ENCODE peak calls at places on chromosomes 13 and 19, in six cellular contexts. O is neural crest cell, T is nephron progenitor cell, G is cardiac muscle cell, S is AG09309, R is MM.1S. M is an unnamed sample.

GRCh38 chr19:10270180-10270615 is 722 bp upstream of the ICAM1 start:
- DNase-seq in O (no peak), T (peak; percentile 20), G (peak; percentile 68), S (no peak), R (peak; percentile 41), M (peak; percentile 84)

GRCh38 chr13:53545340-53545941 is 516.8 kb downstream of the OLFM4 start:
- DNase-seq in O (no peak), T (no peak), G (no peak), S (no peak), R (no peak), M (no peak)

GRCh38 chr19:33622809-33623511 is 1.2 kb downstream of the CHST8 start:
- DNase-seq in O (no peak), T (peak; percentile 38), G (no peak), S (no peak), R (no peak), M (no peak)

GRCh38 chr13:40190656-40191100 is 475.8 kb downstream of the FOXO1 start:
- DNase-seq in O (peak; percentile 36), T (no peak), G (peak; percentile 86), S (peak; percentile 43), R (peak; percentile 61), M (no peak)

GRCh38 chr19:38386968-38387549 is 775 bp downstream of the GGN start:
- DNase-seq in O (no peak), T (no peak), G (peak; percentile 21), S (no peak), R (no peak), M (no peak)

GRCh38 chr19:37893845-37894575 is 12.4 kb downstream of the WDR87 start:
- DNase-seq in O (no peak), T (no peak), G (no peak), S (no peak), R (no peak), M (no peak)

GRCh38 chr19:10653482-10653731 is 739 bp upstream of the ILF3 start:
- DNase-seq in O (no peak), T (no peak), G (no peak), S (no peak), R (no peak), M (no peak)

GRCh38 chr19:46209051-46209450 is 20.5 kb upstream of the IGFL1 start:
- DNase-seq in O (no peak), T (no peak), G (no peak), S (no peak), R (no peak), M (no peak)

GRCh38 chr19:540867-541637 is 2.8 kb upstream of the GZMM start:
- DNase-seq in O (no peak), T (no peak), G (no peak), S (no peak), R (no peak), M (no peak)

GRCh38 chr13:90362718-90363117 is 984.8 kb upstream of the MIR17HG start:
- DNase-seq in O (no peak), T (no peak), G (peak; percentile 21), S (no peak), R (no peak), M (no peak)

GRCh38 chr13:94641432-94641941 is 39.8 kb downstream of the GPR180 start:
- DNase-seq in O (no peak), T (no peak), G (peak; percentile 91), S (peak; percentile 43), R (no peak), M (no peak)

GRCh38 chr19:48615145-48616040 is 517 bp upstream of the FAM83E start:
- DNase-seq in O (no peak), T (no peak), G (no peak), S (no peak), R (no peak), M (no peak)

GRCh38 chr13:99217461-99218101 is 16.9 kb downstream of the UBAC2 start:
- DNase-seq in O (no peak), T (no peak), G (no peak), S (no peak), R (no peak), M (no peak)

GRCh38 chr19:20925481-20925880 is 2.4 kb downstream of the ZNF85 start:
- DNase-seq in O (no peak), T (no peak), G (no peak), S (no peak), R (no peak), M (no peak)

GRCh38 chr19:50768289-50768688 is 2.0 kb upstream of the GPR32 start:
- DNase-seq in O (no peak), T (no peak), G (no peak), S (no peak), R (no peak), M (no peak)

GRCh38 chr19:46466536-46467199 is 4.7 kb downstream of the PNMA8A start:
- DNase-seq in O (no peak), T (no peak), G (peak; percentile 89), S (no peak), R (peak; percentile 10), M (peak; percentile 73)

GRCh38 chr13:21481359-21481758 is 22.3 kb upstream of the ZDHHC20 start:
- DNase-seq in O (no peak), T (no peak), G (no peak), S (no peak), R (no peak), M (no peak)

GRCh38 chr19:47186337-47187022 is 44.5 kb downstream of the BBC3 start:
- DNase-seq in O (no peak), T (no peak), G (no peak), S (no peak), R (no peak), M (peak; percentile 88)

GRCh38 chr13:34833562-34834182 is 108.4 kb upstream of the NBEA start:
- DNase-seq in O (no peak), T (no peak), G (no peak), S (no peak), R (no peak), M (no peak)

GRCh38 chr19:50820086-50820485 is 3.5 kb downstream of the KLK1 start:
- DNase-seq in O (no peak), T (no peak), G (no peak), S (no peak), R (no peak), M (peak; percentile 36)

GRCh38 chr13:21872795-21873194 is 201.9 kb downstream of the FGF9 start:
- DNase-seq in O (no peak), T (no peak), G (no peak), S (no peak), R (no peak), M (no peak)

GRCh38 chr13:27022571-27023311 is 148.9 kb downstream of the USP12 start:
- DNase-seq in O (no peak), T (no peak), G (peak; percentile 49), S (no peak), R (no peak), M (no peak)

GRCh38 chr19:17829855-17830566 is 8.7 kb upstream of the INSL3 start:
- DNase-seq in O (peak; percentile 21), T (peak; percentile 82), G (peak; percentile 31), S (no peak), R (no peak), M (no peak)

GRCh38 chr13:26067601-26068000 is 15.8 kb upstream of the SHISA2 start:
- DNase-seq in O (no peak), T (no peak), G (no peak), S (no peak), R (no peak), M (no peak)

GRCh38 chr19:58261968-58262921 is 16.5 kb upstream of the ZNF8 start:
- DNase-seq in O (no peak), T (no peak), G (no peak), S (no peak), R (no peak), M (no peak)

GRCh38 chr13:29500426-29500825 is 95.1 kb downstream of the SLC7A1 start:
- DNase-seq in O (no peak), T (no peak), G (no peak), S (no peak), R (no peak), M (no peak)

GRCh38 chr19:13089139-13089856 is 13.4 kb downstream of the LYL1 start:
- DNase-seq in O (no peak), T (no peak), G (no peak), S (no peak), R (peak; percentile 24), M (no peak)
- TF ChIP-seq CTCF in O (peak; percentile 48), T (peak; percentile 35), G (peak; percentile 20), S (peak; percentile 41), R (peak; percentile 55), M (no peak)

GRCh38 chr19:16496613-16496983 is 404 bp downstream of the C19orf44 start:
- DNase-seq in O (no peak), T (no peak), G (peak; percentile 59), S (no peak), R (no peak), M (no peak)
- TF ChIP-seq CTCF in O (no peak), T (no peak), G (no peak), S (no peak), R (no peak), M (no peak)

GRCh38 chr19:1866693-1867358 is 3.4 kb upstream of the KLF16 start:
- DNase-seq in O (no peak), T (no peak), G (no peak), S (no peak), R (no peak), M (no peak)

GRCh38 chr19:1871140-1871597 is 7.8 kb upstream of the KLF16 start:
- DNase-seq in O (no peak), T (no peak), G (no peak), S (no peak), R (no peak), M (no peak)

GRCh38 chr19:1867359-1867724 is 4.0 kb upstream of the KLF16 start:
- DNase-seq in O (no peak), T (no peak), G (no peak), S (no peak), R (no peak), M (no peak)

GRCh38 chr19:1871630-1872029 is 8.3 kb upstream of the KLF16 start:
- DNase-seq in O (no peak), T (no peak), G (no peak), S (no peak), R (no peak), M (no peak)

DNA sequence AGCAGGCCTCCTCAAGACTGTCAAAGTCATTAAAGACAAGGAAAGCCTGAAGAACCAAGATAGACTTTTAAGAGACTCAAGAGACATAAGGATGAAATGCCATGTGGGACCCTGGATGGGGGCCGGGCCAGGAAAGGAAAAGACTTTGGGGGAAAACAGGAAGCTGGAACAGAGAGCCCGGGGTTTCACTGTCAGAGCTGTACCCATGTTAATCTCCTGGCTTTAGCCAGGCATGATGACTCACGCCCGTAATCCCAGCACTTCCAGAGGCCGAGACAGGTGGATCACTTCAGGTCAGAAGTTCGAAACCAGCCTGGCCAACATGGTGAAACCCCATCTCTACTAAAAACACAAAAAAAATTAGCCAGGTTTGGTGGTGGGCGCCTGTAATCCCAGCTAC is 5.6 kb upstream of the KLF16 start:
- DNase-seq in O (no peak), T (no peak), G (no peak), S (no peak), R (no peak), M (no peak)
- TF ChIP-seq CTCF in O (no peak), T (no peak), G (no peak), S (no peak), R (no peak), M (no peak)

DNA sequence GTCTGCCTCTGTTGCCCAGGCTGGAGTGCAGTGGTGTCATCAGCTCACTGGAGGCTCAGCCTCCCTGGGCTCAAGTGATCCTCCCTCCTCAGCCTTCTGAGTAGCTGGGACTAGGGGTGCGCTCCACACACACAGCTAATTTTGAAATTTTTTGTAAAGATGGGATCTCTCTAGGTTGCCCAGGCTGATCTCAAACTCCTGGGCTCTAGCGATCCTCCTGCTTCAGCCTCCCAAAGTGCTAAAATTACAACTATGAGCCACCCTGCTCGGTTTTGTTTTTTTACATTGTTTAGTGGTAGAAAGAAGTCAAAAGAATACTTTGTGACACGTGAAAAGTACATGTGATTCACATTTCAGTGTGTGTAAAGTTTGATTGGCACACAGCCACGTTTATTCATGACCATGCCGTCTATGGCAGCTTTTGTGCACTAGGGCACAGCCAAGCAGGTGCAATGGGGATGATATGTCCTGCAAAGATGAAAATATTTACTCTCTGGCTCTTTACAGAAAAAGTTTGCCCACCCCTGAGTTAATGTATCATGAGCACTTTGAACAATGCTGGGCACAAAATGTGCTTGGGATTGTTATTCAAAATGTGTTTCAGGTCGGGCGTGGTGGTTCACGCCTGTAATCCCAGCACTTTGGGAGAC is 16.2 kb upstream of the NFIC start:
- DNase-seq in O (no peak), T (no peak), G (peak; percentile 36), S (no peak), R (no peak), M (no peak)
- TF ChIP-seq CTCF in O (no peak), T (no peak), G (no peak), S (no peak), R (no peak), M (no peak)